ENCODE peak calls at places on chromosomes 7 and 10, in seven cellular contexts. M is SW480, F is C1 segment of cervical spinal cord, O is ELF-1, C is mesendoderm, I is foreskin fibroblast, R is lower leg skin. W is an unnamed sample.

GRCh38 chr10:29306688-29307087 is 17.8 kb downstream of the LYZL1 start:
- DNase-seq in M (no peak), F (no peak), O (no peak), C (no peak), I (no peak), R (no peak), W (no peak)

GRCh38 chr7:129069021-129069420 is 14.1 kb upstream of the TNPO3 start:
- DNase-seq in M (no peak), F (no peak), O (no peak), C (no peak), I (no peak), R (no peak), W (no peak)

GRCh38 chr10:95229724-95230627 is 35.9 kb downstream of the ACSM6 start:
- DNase-seq in M (peak; percentile 79), F (no peak), O (peak; percentile 60), C (peak; percentile 96), I (peak; percentile 93), R (no peak), W (no peak)

GRCh38 chr10:62172465-62172864 is 96.2 kb downstream of the RTKN2 start:
- DNase-seq in M (no peak), F (no peak), O (no peak), C (no peak), I (no peak), R (no peak), W (no peak)

GRCh38 chr7:2665359-2665791 is 22.6 kb upstream of the AMZ1 start:
- DNase-seq in M (no peak), F (no peak), O (peak; percentile 79), C (no peak), I (no peak), R (no peak), W (no peak)

GRCh38 chr10:72487116-72487515 is 132.4 kb upstream of the DNAJB12 start:
- DNase-seq in M (no peak), F (no peak), O (no peak), C (no peak), I (no peak), R (no peak), W (no peak)

GRCh38 chr10:49550563-49550962 is 11.6 kb upstream of the ERCC6 start:
- DNase-seq in M (no peak), F (no peak), O (peak; percentile 64), C (peak; percentile 74), I (peak; percentile 93), R (no peak), W (no peak)

GRCh38 chr10:103554488-103555320 is 61.2 kb downstream of the NEURL1 start:
- DNase-seq in M (peak; percentile 67), F (no peak), O (peak; percentile 55), C (peak; percentile 67), I (peak; percentile 47), R (no peak), W (no peak)

GRCh38 chr7:91347288-91347687 is 83.1 kb downstream of the FZD1 start:
- DNase-seq in M (no peak), F (no peak), O (no peak), C (no peak), I (no peak), R (no peak), W (no peak)